ENCODE peak calls at places on chromosomes 5 and 9, in seven cellular contexts. S is spleen, P is GM12878, K is adrenal gland, V is esophagus squamous epithelium, W is transverse colon, C is tibial nerve. R is an unnamed sample. For H3K36me3, the result is how much of the 10 kb centered on the place peaks cover.

GRCh38 chr5:88984040-88984439 is 101.1 kb upstream of the MEF2C start:
- DNase-seq in S (no peak), P (no peak), K (no peak), V (no peak), C (no peak), W (no peak), R (no peak)

GRCh38 chr9:81984911-81985310 is 3.7 kb upstream of the SPATA31D1 start:
- DNase-seq in P (no peak), K (no peak), V (no peak), W (no peak), S (no peak), C (no peak), R (no peak)

GRCh38 chr9:136405481-136405880 is 4.9 kb downstream of the ENTR1 start:
- DNase-seq in W (no peak), S (no peak), V (no peak), C (no peak), P (no peak), K (no peak), R (no peak)

GRCh38 chr5:9188131-9188530 is 357.7 kb downstream of the SEMA5A start:
- DNase-seq in C (no peak), K (peak), W (no peak), S (no peak), P (no peak), V (no peak), R (no peak)

GRCh38 chr5:5351288-5352089 is 71.0 kb upstream of the ICE1 start:
- DNase-seq in S (no peak), K (no peak), V (no peak), P (no peak), C (no peak), W (no peak), R (no peak)

GRCh38 chr5:148437249-148437648 is 53.5 kb downstream of the FBXO38 start:
- DNase-seq in S (no peak), C (no peak), P (no peak), V (no peak), W (no peak), K (peak), R (no peak)

GRCh38 chr5:159061834-159062530 is 37.7 kb downstream of the EBF1 start:
- DNase-seq in V (no peak), P (no peak), K (no peak), C (no peak), W (no peak), S (no peak), R (no peak)

GRCh38 chr5:180594311-180595045 is 3.2 kb upstream of the SCGB3A1 start:
- DNase-seq in K (no peak), V (no peak), P (no peak), C (no peak), S (no peak), W (no peak), R (no peak)

GRCh38 chr5:144189800-144190429 is 19.2 kb downstream of the KCTD16 start:
- DNase-seq in C (no peak), K (peak), P (peak), W (peak), S (no peak), V (no peak), R (no peak)

GRCh38 chr5:145681216-145681615 is 153.9 kb downstream of the PRELID2 start:
- DNase-seq in V (no peak), C (no peak), K (no peak), W (no peak), P (no peak), S (no peak), R (no peak)

GRCh38 chr9:5364294-5364990 is 24.8 kb upstream of the RLN1 start:
- DNase-seq in K (no peak), V (no peak), P (peak), W (no peak), S (no peak), C (no peak), R (no peak)

GRCh38 chr5:122776143-122776542 is 1.3 kb downstream of the SNX2 start:
- DNase-seq in P (no peak), K (no peak), S (no peak), C (no peak), V (no peak), W (no peak), R (no peak)

GRCh38 chr5:134100283-134101011 is 14.0 kb upstream of the TCF7 start:
- DNase-seq in W (peak), V (no peak), K (peak), S (peak), P (peak), C (no peak), R (no peak)

GRCh38 chr9:81844131-81844567 is 84.1 kb upstream of the SPATA31D4 start:
- DNase-seq in C (no peak), S (no peak), W (no peak), P (no peak), K (no peak), V (no peak), R (no peak)

GRCh38 chr9:96618209-96619108 is 1.2 kb downstream of the CDC14B start:
- DNase-seq in V (no peak), C (no peak), S (no peak), W (peak), K (peak), P (no peak), R (peak)

GRCh38 chr5:56429110-56429561 is 196.0 kb upstream of the ANKRD55 start:
- DNase-seq in S (no peak), P (no peak), K (peak), C (no peak), V (no peak), W (no peak), R (peak)

DNA sequence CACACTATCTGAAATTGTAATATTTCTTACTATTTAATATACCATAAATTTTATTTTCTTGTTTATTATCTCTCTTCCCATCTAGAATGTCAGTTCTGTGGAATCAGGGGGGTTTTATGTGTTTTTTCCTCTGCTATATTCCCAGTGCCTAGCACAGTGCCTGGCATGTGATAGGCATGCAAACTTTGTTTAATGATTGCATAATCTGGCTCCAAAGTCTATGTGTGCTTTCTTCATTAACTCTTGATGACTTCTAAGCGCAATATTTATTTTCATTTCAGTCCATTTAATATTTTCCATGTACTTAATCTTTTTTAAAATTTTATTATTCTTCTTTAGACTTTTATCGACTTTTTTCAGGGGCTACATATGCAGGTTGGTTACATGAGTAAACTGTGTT is 60.4 kb upstream of the CDK5RAP2 start:
- DNase-seq in P (no peak), V (no peak), K (no peak), W (no peak), C (no peak), S (no peak), R (no peak)
- H3K27ac ChIP-seq in P (no peak), V (no peak), K (no peak), W (no peak), C (no peak), S (no peak), R (peak)

DNA sequence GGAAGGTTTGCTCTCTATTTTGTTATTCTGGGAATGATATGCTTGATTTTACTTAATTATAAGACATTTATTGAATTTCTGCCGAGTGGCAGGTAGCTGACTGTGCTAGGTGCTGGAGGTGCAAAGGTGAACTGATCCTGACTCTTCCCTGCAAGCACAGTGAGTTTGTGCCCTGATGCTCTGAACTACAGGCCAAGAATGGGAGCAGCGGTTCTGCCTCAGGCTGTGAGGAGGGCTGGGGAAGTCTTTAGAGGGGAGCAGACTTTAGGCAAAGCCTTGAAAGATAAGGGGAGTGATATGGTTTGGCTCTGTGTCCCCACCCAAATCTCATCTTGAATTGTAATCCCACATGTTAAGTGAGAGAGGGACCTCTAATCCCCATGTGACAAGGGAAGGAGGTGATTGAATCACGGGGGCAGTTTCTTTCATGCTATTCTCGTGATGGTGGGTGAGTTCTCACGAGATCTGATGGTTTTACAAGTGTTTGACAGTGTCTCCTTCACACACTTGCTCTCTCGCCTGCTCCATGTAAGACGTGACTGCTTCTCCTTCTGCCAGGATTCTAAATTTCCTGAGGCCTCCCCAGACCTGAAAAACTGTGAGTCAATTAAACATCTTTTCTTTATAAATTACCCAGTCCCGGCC is 73.1 kb downstream of the NDFIP1 start:
- DNase-seq in K (no peak), W (no peak), S (peak), V (no peak), C (no peak), P (no peak), R (no peak)
- H3K36me3 ChIP-seq in K (under half), W (under half), S (under half), V (under half), C (under half), P (under half), R (under half)

GRCh38 chr9:93452710-93453046 is 703 bp downstream of the FAM120AOS start:
- DNase-seq in P (no peak), V (no peak), S (peak), C (no peak), W (peak), K (peak), R (no peak)

GRCh38 chr9:93451762-93452709 is 551 bp downstream of the FAM120A start:
- DNase-seq in V (no peak), P (no peak), W (peak), C (peak), S (peak), K (peak), R (peak)

GRCh38 chr9:93447642-93448041 is 3.8 kb upstream of the FAM120A start:
- DNase-seq in P (no peak), K (no peak), W (no peak), S (no peak), C (no peak), V (no peak), R (no peak)

GRCh38 chr9:93453047-93453914 is at the start of gene FAM120AOS:
- DNase-seq in P (peak), C (peak), S (peak), K (peak), W (peak), V (peak), R (peak)

GRCh38 chr9:93450817-93451761 is at the start of gene FAM120A:
- DNase-seq in P (no peak), C (peak), K (peak), S (peak), W (peak), V (peak), R (peak)
- TF ChIP-seq POLR2A in P (peak), C (peak), K (peak), S (peak), W (peak), V (no peak), R (peak)

GRCh38 chr9:8539681-8540197 is 740.2 kb upstream of the DMAC1 start:
- DNase-seq in C (no peak), K (no peak), V (no peak), W (no peak), P (no peak), S (no peak), R (no peak)

GRCh38 chr9:8542537-8542936 is 743.0 kb upstream of the DMAC1 start:
- DNase-seq in V (no peak), K (no peak), W (no peak), C (no peak), P (no peak), S (no peak), R (no peak)
- H3K27ac ChIP-seq in V (no peak), K (no peak), W (no peak), C (no peak), P (no peak), S (no peak), R (no peak)

GRCh38 chr5:139285651-139286392 is 7.7 kb upstream of the MATR3 start:
- DNase-seq in K (no peak), W (no peak), C (no peak), P (no peak), S (no peak), V (no peak), R (no peak)

GRCh38 chr5:139291051-139291450 is 2.5 kb upstream of the MATR3 start:
- DNase-seq in S (no peak), C (no peak), K (no peak), P (no peak), W (no peak), V (no peak), R (no peak)

GRCh38 chr5:139284295-139284694 is 9.2 kb upstream of the MATR3 start:
- DNase-seq in S (no peak), C (no peak), P (no peak), K (no peak), W (no peak), V (no peak), R (no peak)

GRCh38 chr5:139283252-139284166 is 10.0 kb upstream of the MATR3 start:
- DNase-seq in V (no peak), K (no peak), S (no peak), C (no peak), P (no peak), W (no peak), R (no peak)

GRCh38 chr5:139287890-139288635 is 5.5 kb upstream of the MATR3 start:
- DNase-seq in C (no peak), W (no peak), V (no peak), S (no peak), K (no peak), P (no peak), R (no peak)
- H3K36me3 ChIP-seq in C (under half), W (under half), V (under half), S (under half), K (under half), P (under half), R (under half)

GRCh38 chr9:137417161-137418021 is 5.6 kb downstream of the EXD3 start:
- DNase-seq in K (no peak), V (no peak), W (no peak), P (no peak), C (no peak), S (peak), R (no peak)
- TF ChIP-seq POLR2A in K (no peak), V (no peak), W (no peak), P (peak), C (no peak), S (no peak), R (no peak)